ENCODE peak calls at places on chromosomes 7 and 10, in nine cellular contexts. One of them, this sample, is unnamed.

GRCh38 chr7:24902276-24902675 is 77.7 kb downstream of the OSBPL3 start:
- DNase-seq in left lung: no peak
- DNase-seq in SK-N-SH: no peak
- DNase-seq in mesenchymal stem cell: no peak
- DNase-seq in heart left ventricle: no peak
- DNase-seq in sigmoid colon: no peak
- DNase-seq in GM12878: no peak
- DNase-seq in RWPE1: no peak
- DNase-seq in tibial artery: no peak
- DNase-seq in this sample: no peak

GRCh38 chr7:141441837-141442627 is 109.2 kb upstream of the AGK start:
- DNase-seq in left lung: no peak
- DNase-seq in SK-N-SH: no peak
- DNase-seq in mesenchymal stem cell: no peak
- DNase-seq in heart left ventricle: no peak
- DNase-seq in sigmoid colon: no peak
- DNase-seq in GM12878: no peak
- DNase-seq in RWPE1: no peak
- DNase-seq in tibial artery: no peak
- DNase-seq in this sample: peak; percentile 3

GRCh38 chr7:140769852-140770251 is 73.3 kb downstream of the NDUFB2 start:
- DNase-seq in left lung: no peak
- DNase-seq in SK-N-SH: peak; percentile 19
- DNase-seq in mesenchymal stem cell: no peak
- DNase-seq in heart left ventricle: no peak
- DNase-seq in sigmoid colon: no peak
- DNase-seq in GM12878: no peak
- DNase-seq in RWPE1: no peak
- DNase-seq in tibial artery: no peak
- DNase-seq in this sample: no peak

GRCh38 chr10:112650588-112651030 is 203.6 kb downstream of the VTI1A start:
- DNase-seq in left lung: no peak
- DNase-seq in SK-N-SH: no peak
- DNase-seq in mesenchymal stem cell: peak; percentile 59
- DNase-seq in heart left ventricle: no peak
- DNase-seq in sigmoid colon: no peak
- DNase-seq in GM12878: no peak
- DNase-seq in RWPE1: peak; percentile 8
- DNase-seq in tibial artery: no peak
- DNase-seq in this sample: no peak

GRCh38 chr10:119640875-119641526 is 10.2 kb upstream of the BAG3 start:
- DNase-seq in left lung: no peak
- DNase-seq in SK-N-SH: no peak
- DNase-seq in mesenchymal stem cell: no peak
- DNase-seq in heart left ventricle: no peak
- DNase-seq in sigmoid colon: no peak
- DNase-seq in GM12878: no peak
- DNase-seq in RWPE1: no peak
- DNase-seq in tibial artery: no peak
- DNase-seq in this sample: no peak

GRCh38 chr7:2233876-2234275 is 1.1 kb upstream of the MAD1L1 start:
- DNase-seq in left lung: no peak
- DNase-seq in SK-N-SH: no peak
- DNase-seq in mesenchymal stem cell: no peak
- DNase-seq in heart left ventricle: no peak
- DNase-seq in sigmoid colon: no peak
- DNase-seq in GM12878: no peak
- DNase-seq in RWPE1: no peak
- DNase-seq in tibial artery: no peak
- DNase-seq in this sample: no peak

GRCh38 chr7:25752169-25752568 is 399.8 kb upstream of the NFE2L3 start:
- DNase-seq in left lung: no peak
- DNase-seq in SK-N-SH: peak; percentile 41
- DNase-seq in mesenchymal stem cell: no peak
- DNase-seq in heart left ventricle: no peak
- DNase-seq in sigmoid colon: no peak
- DNase-seq in GM12878: no peak
- DNase-seq in RWPE1: no peak
- DNase-seq in tibial artery: no peak
- DNase-seq in this sample: no peak

GRCh38 chr10:42637648-42638052 is 720 bp downstream of the ZNF33B start:
- DNase-seq in left lung: no peak
- DNase-seq in SK-N-SH: no peak
- DNase-seq in mesenchymal stem cell: peak; percentile 1
- DNase-seq in heart left ventricle: no peak
- DNase-seq in sigmoid colon: no peak
- DNase-seq in GM12878: no peak
- DNase-seq in RWPE1: no peak
- DNase-seq in tibial artery: no peak
- DNase-seq in this sample: no peak

GRCh38 chr10:71015674-71016073 is 127.3 kb upstream of the PCBD1 start:
- DNase-seq in left lung: no peak
- DNase-seq in SK-N-SH: no peak
- DNase-seq in mesenchymal stem cell: no peak
- DNase-seq in heart left ventricle: no peak
- DNase-seq in sigmoid colon: no peak
- DNase-seq in GM12878: no peak
- DNase-seq in RWPE1: no peak
- DNase-seq in tibial artery: no peak
- DNase-seq in this sample: no peak

GRCh38 chr7:25852249-25852994 is 299.6 kb upstream of the NFE2L3 start:
- DNase-seq in left lung: no peak
- DNase-seq in SK-N-SH: peak; percentile 66
- DNase-seq in mesenchymal stem cell: peak; percentile 75
- DNase-seq in heart left ventricle: no peak
- DNase-seq in sigmoid colon: no peak
- DNase-seq in GM12878: no peak
- DNase-seq in RWPE1: no peak
- DNase-seq in tibial artery: peak; percentile 36
- DNase-seq in this sample: no peak

GRCh38 chr7:129209067-129209926 is 15.5 kb upstream of the AHCYL2 start:
- DNase-seq in left lung: peak; percentile 10
- DNase-seq in SK-N-SH: no peak
- DNase-seq in mesenchymal stem cell: no peak
- DNase-seq in heart left ventricle: no peak
- DNase-seq in sigmoid colon: no peak
- DNase-seq in GM12878: no peak
- DNase-seq in RWPE1: no peak
- DNase-seq in tibial artery: no peak
- DNase-seq in this sample: no peak

GRCh38 chr7:28419717-28420116 is 7.4 kb downstream of the CREB5 start:
- DNase-seq in left lung: no peak
- DNase-seq in SK-N-SH: no peak
- DNase-seq in mesenchymal stem cell: peak; percentile 81
- DNase-seq in heart left ventricle: no peak
- DNase-seq in sigmoid colon: peak; percentile 77
- DNase-seq in GM12878: no peak
- DNase-seq in RWPE1: peak; percentile 55
- DNase-seq in tibial artery: peak; percentile 35
- DNase-seq in this sample: peak; percentile 57

GRCh38 chr10:34866848-34867247 is 51.8 kb upstream of the PARD3 start:
- DNase-seq in left lung: no peak
- DNase-seq in SK-N-SH: no peak
- DNase-seq in mesenchymal stem cell: no peak
- DNase-seq in heart left ventricle: no peak
- DNase-seq in sigmoid colon: no peak
- DNase-seq in GM12878: no peak
- DNase-seq in RWPE1: no peak
- DNase-seq in tibial artery: no peak
- DNase-seq in this sample: no peak

GRCh38 chr7:152571031-152571430 is 104.9 kb downstream of the XRCC2 start:
- DNase-seq in left lung: no peak
- DNase-seq in SK-N-SH: no peak
- DNase-seq in mesenchymal stem cell: no peak
- DNase-seq in heart left ventricle: no peak
- DNase-seq in sigmoid colon: no peak
- DNase-seq in GM12878: no peak
- DNase-seq in RWPE1: no peak
- DNase-seq in tibial artery: no peak
- DNase-seq in this sample: no peak

GRCh38 chr7:55161154-55161687 is 142.4 kb downstream of the EGFR start:
- DNase-seq in left lung: no peak
- DNase-seq in SK-N-SH: no peak
- DNase-seq in mesenchymal stem cell: no peak
- DNase-seq in heart left ventricle: no peak
- DNase-seq in sigmoid colon: no peak
- DNase-seq in GM12878: no peak
- DNase-seq in RWPE1: no peak
- DNase-seq in tibial artery: no peak
- DNase-seq in this sample: no peak

GRCh38 chr7:27210441-27211083 is 10.7 kb upstream of the HOXA13 start:
- DNase-seq in left lung: no peak
- DNase-seq in SK-N-SH: peak; percentile 85
- DNase-seq in mesenchymal stem cell: peak; percentile 45
- DNase-seq in heart left ventricle: no peak
- DNase-seq in sigmoid colon: peak; percentile 82
- DNase-seq in GM12878: no peak
- DNase-seq in RWPE1: no peak
- DNase-seq in tibial artery: no peak
- DNase-seq in this sample: no peak

DNA sequence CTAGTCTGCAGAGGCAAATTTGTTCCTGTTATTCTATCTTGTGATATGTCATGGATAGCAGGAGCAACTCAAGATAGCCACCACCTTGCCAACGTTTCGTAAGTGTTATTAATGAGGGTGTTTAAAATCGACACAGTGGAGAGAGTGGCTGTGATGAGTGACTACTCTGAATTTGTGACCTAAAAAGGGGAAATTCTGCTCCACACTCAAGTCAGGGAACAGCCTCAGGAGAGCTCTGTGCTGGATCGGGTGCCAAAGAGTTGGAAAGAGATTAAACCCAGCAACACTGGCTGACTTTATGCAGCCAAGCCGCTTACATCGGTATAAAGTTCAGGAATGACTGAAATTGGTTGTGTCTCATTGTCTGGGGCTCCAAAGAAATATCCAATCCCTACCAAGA is 9.5 kb downstream of the TACC2 start:
- DNase-seq in left lung: no peak
- DNase-seq in SK-N-SH: no peak
- DNase-seq in mesenchymal stem cell: no peak
- DNase-seq in heart left ventricle: no peak
- DNase-seq in sigmoid colon: peak; percentile 66
- DNase-seq in GM12878: no peak
- DNase-seq in RWPE1: no peak
- DNase-seq in tibial artery: no peak
- DNase-seq in this sample: no peak
- H3K27ac ChIP-seq in left lung: no peak overlapping the region
- H3K27ac ChIP-seq in SK-N-SH: no peak overlapping the region
- H3K27ac ChIP-seq in mesenchymal stem cell: no peak overlapping the region
- H3K27ac ChIP-seq in heart left ventricle: peak overlapping the region; percentile 77
- H3K27ac ChIP-seq in sigmoid colon: peak overlapping the region; percentile 89
- H3K27ac ChIP-seq in GM12878: no peak overlapping the region
- H3K27ac ChIP-seq in RWPE1: no peak overlapping the region
- H3K27ac ChIP-seq in tibial artery: peak overlapping the region; percentile 86
- H3K27ac ChIP-seq in this sample: no peak overlapping the region

DNA sequence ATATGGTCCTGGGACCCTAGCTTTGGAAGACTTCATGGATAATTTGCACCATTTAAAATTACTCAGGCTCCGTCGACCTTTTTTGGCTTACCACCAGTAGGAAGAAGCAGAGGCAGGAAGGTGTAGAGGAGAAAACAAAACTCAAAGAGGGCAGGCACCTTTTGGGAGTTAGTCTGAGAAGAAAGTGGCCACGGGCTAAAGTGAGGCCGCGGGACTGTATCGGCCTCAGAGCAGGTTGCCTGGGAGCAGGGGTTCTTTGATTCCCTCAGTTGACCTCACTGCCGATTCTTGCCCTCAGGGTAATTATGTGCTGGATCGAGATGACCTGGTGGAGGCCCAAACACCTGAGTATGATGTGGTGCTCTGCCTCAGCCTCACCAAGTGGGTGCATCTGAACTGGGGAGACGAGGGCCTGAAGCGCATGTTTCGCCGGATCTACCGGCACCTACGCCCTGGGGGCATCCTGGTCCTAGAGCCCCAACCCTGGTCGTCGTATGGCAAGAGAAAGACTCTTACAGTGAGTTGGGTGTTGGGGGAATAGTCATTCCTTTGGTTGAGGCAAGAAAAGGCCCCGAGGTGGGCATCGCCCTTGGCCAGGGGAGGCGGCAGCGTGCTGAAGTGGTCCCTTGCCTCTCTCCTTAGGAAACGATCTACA is 3.1 kb downstream of the MEPCE start:
- DNase-seq in left lung: no peak
- DNase-seq in SK-N-SH: no peak
- DNase-seq in mesenchymal stem cell: no peak
- DNase-seq in heart left ventricle: no peak
- DNase-seq in sigmoid colon: peak; percentile 40
- DNase-seq in GM12878: no peak
- DNase-seq in RWPE1: no peak
- DNase-seq in tibial artery: no peak
- DNase-seq in this sample: no peak
- H3K27ac ChIP-seq in left lung: peak overlapping the region; percentile 28
- H3K27ac ChIP-seq in SK-N-SH: peak overlapping the region; percentile 99
- H3K27ac ChIP-seq in mesenchymal stem cell: no peak overlapping the region
- H3K27ac ChIP-seq in heart left ventricle: no peak overlapping the region
- H3K27ac ChIP-seq in sigmoid colon: peak overlapping the region; percentile 21
- H3K27ac ChIP-seq in GM12878: peak overlapping the region; percentile 30
- H3K27ac ChIP-seq in RWPE1: peak overlapping the region; percentile 95
- H3K27ac ChIP-seq in tibial artery: no peak overlapping the region
- H3K27ac ChIP-seq in this sample: no peak overlapping the region

DNA sequence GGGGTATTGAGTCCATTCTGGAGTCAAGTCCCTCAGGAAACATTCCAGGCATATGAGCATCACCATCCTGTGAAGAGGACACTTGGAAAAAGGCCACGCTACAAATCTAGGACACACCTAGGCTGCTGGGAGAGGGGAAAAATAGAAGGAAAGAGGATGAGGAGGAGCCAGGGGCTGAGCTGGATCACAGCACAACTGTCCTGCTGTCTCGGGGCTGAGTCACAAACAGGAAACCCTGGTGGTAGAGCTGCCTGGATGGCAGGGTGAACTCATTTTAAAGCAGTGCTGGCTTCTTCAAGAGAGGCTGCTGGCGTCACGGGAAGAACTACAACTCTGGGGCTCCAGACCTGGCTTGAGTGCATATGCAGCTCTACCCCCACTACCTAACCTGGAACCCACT is 151.5 kb downstream of the RNF216 start:
- DNase-seq in left lung: no peak
- DNase-seq in SK-N-SH: peak; percentile 16
- DNase-seq in mesenchymal stem cell: peak; percentile 89
- DNase-seq in heart left ventricle: no peak
- DNase-seq in sigmoid colon: no peak
- DNase-seq in GM12878: no peak
- DNase-seq in RWPE1: peak; percentile 79
- DNase-seq in tibial artery: no peak
- DNase-seq in this sample: no peak
- H3K27ac ChIP-seq in left lung: no peak overlapping the region
- H3K27ac ChIP-seq in SK-N-SH: peak overlapping the region; percentile 2
- H3K27ac ChIP-seq in mesenchymal stem cell: peak overlapping the region; percentile 43
- H3K27ac ChIP-seq in heart left ventricle: no peak overlapping the region
- H3K27ac ChIP-seq in sigmoid colon: peak overlapping the region; percentile 59
- H3K27ac ChIP-seq in GM12878: no peak overlapping the region
- H3K27ac ChIP-seq in RWPE1: peak overlapping the region; percentile 91
- H3K27ac ChIP-seq in tibial artery: peak overlapping the region; percentile 11
- H3K27ac ChIP-seq in this sample: peak overlapping the region; percentile 64

DNA sequence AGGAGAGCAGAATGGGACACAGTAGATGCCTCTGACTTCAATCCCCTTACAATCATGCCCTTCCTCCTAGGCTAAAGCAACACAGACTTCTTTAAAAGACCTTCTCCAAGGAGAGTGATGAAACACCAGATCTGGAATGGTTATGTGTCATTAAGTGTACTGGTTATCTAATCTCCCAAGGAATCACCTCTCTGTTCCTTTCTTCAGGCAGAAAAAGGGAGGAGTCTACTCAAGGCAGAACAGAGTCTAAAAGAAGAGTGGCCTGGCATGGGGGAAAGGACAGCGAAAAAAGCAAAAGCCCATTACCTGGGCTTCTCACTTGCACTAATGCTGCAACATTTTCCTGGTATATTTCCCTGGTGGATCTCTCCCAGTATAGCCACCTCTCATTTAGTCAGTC is 2.9 kb downstream of the ELMO1 start:
- DNase-seq in left lung: no peak
- DNase-seq in SK-N-SH: no peak
- DNase-seq in mesenchymal stem cell: no peak
- DNase-seq in heart left ventricle: no peak
- DNase-seq in sigmoid colon: no peak
- DNase-seq in GM12878: no peak
- DNase-seq in RWPE1: no peak
- DNase-seq in tibial artery: no peak
- DNase-seq in this sample: no peak
- H3K27ac ChIP-seq in left lung: peak overlapping the region; percentile 97
- H3K27ac ChIP-seq in SK-N-SH: no peak overlapping the region
- H3K27ac ChIP-seq in mesenchymal stem cell: no peak overlapping the region
- H3K27ac ChIP-seq in heart left ventricle: no peak overlapping the region
- H3K27ac ChIP-seq in sigmoid colon: peak overlapping the region; percentile 83
- H3K27ac ChIP-seq in GM12878: no peak overlapping the region
- H3K27ac ChIP-seq in RWPE1: no peak overlapping the region
- H3K27ac ChIP-seq in tibial artery: no peak overlapping the region
- H3K27ac ChIP-seq in this sample: no peak overlapping the region